ENCODE peak calls at places on chromosomes 11 and 22, in eight cellular contexts. One of them, this sample, is unnamed.
A peak's percentile ranks its signal among the peaks of the same experiment; 100 is the strongest.

GRCh38 chr11:4102711-4103110 is 8.1 kb downstream of the RRM1 start:
- DNase-seq in AG04449: no peak
- DNase-seq in pancreas: no peak
- DNase-seq in AG09309: no peak
- DNase-seq in fibroblast of the aortic adventitia: no peak
- DNase-seq in cardiac muscle cell: no peak
- DNase-seq in brain microvascular endothelial cell: no peak
- DNase-seq in dorsolateral prefrontal cortex: no peak
- DNase-seq in this sample: no peak

GRCh38 chr11:66593303-66593635 is 284 bp downstream of the CCS start:
- DNase-seq in AG04449: no peak
- DNase-seq in pancreas: no peak
- DNase-seq in AG09309: no peak
- DNase-seq in fibroblast of the aortic adventitia: no peak
- DNase-seq in cardiac muscle cell: no peak
- DNase-seq in brain microvascular endothelial cell: no peak
- DNase-seq in dorsolateral prefrontal cortex: no peak
- DNase-seq in this sample: no peak

GRCh38 chr11:61923166-61924015 is 6.0 kb upstream of the RAB3IL1 start:
- DNase-seq in AG04449: no peak
- DNase-seq in pancreas: no peak
- DNase-seq in AG09309: no peak
- DNase-seq in fibroblast of the aortic adventitia: peak; percentile 84
- DNase-seq in cardiac muscle cell: peak; percentile 86
- DNase-seq in brain microvascular endothelial cell: peak; percentile 52
- DNase-seq in dorsolateral prefrontal cortex: no peak
- DNase-seq in this sample: peak; percentile 15

GRCh38 chr11:132158091-132158490 is 787.7 kb downstream of the NTM start:
- DNase-seq in AG04449: no peak
- DNase-seq in pancreas: no peak
- DNase-seq in AG09309: no peak
- DNase-seq in fibroblast of the aortic adventitia: no peak
- DNase-seq in cardiac muscle cell: peak; percentile 25
- DNase-seq in brain microvascular endothelial cell: no peak
- DNase-seq in dorsolateral prefrontal cortex: no peak
- DNase-seq in this sample: peak; percentile 73

GRCh38 chr11:72996959-72997358 is 145.2 kb downstream of the FCHSD2 start:
- DNase-seq in AG04449: no peak
- DNase-seq in pancreas: no peak
- DNase-seq in AG09309: no peak
- DNase-seq in fibroblast of the aortic adventitia: no peak
- DNase-seq in cardiac muscle cell: no peak
- DNase-seq in brain microvascular endothelial cell: no peak
- DNase-seq in dorsolateral prefrontal cortex: no peak
- DNase-seq in this sample: no peak

GRCh38 chr11:9754041-9754471 is 90.2 kb downstream of the SWAP70 start:
- DNase-seq in AG04449: no peak
- DNase-seq in pancreas: no peak
- DNase-seq in AG09309: no peak
- DNase-seq in fibroblast of the aortic adventitia: peak; percentile 39
- DNase-seq in cardiac muscle cell: no peak
- DNase-seq in brain microvascular endothelial cell: no peak
- DNase-seq in dorsolateral prefrontal cortex: no peak
- DNase-seq in this sample: peak; percentile 90

GRCh38 chr22:38455530-38456271 is 702 bp upstream of the KCNJ4 start:
- DNase-seq in AG04449: no peak
- DNase-seq in pancreas: peak; percentile 62
- DNase-seq in AG09309: no peak
- DNase-seq in fibroblast of the aortic adventitia: no peak
- DNase-seq in cardiac muscle cell: peak; percentile 46
- DNase-seq in brain microvascular endothelial cell: no peak
- DNase-seq in dorsolateral prefrontal cortex: no peak
- DNase-seq in this sample: peak; percentile 47

GRCh38 chr22:31496735-31497146 is 405 bp downstream of the SFI1 start:
- DNase-seq in AG04449: no peak
- DNase-seq in pancreas: peak; percentile 63
- DNase-seq in AG09309: no peak
- DNase-seq in fibroblast of the aortic adventitia: peak; percentile 11
- DNase-seq in cardiac muscle cell: peak; percentile 14
- DNase-seq in brain microvascular endothelial cell: peak; percentile 2
- DNase-seq in dorsolateral prefrontal cortex: peak; percentile 35
- DNase-seq in this sample: peak; percentile 6

GRCh38 chr11:57432714-57433163 is 5.8 kb upstream of the SLC43A3 start:
- DNase-seq in AG04449: peak; percentile 47
- DNase-seq in pancreas: no peak
- DNase-seq in AG09309: peak; percentile 50
- DNase-seq in fibroblast of the aortic adventitia: peak; percentile 71
- DNase-seq in cardiac muscle cell: peak; percentile 95
- DNase-seq in brain microvascular endothelial cell: peak; percentile 90
- DNase-seq in dorsolateral prefrontal cortex: no peak
- DNase-seq in this sample: peak; percentile 59

GRCh38 chr11:128757235-128757711 is 63.4 kb downstream of the FLI1 start:
- DNase-seq in AG04449: no peak
- DNase-seq in pancreas: no peak
- DNase-seq in AG09309: no peak
- DNase-seq in fibroblast of the aortic adventitia: no peak
- DNase-seq in cardiac muscle cell: peak; percentile 71
- DNase-seq in brain microvascular endothelial cell: peak; percentile 77
- DNase-seq in dorsolateral prefrontal cortex: no peak
- DNase-seq in this sample: peak; percentile 69

GRCh38 chr22:39494471-39495120 is 7.5 kb upstream of the MIEF1 start:
- DNase-seq in AG04449: no peak
- DNase-seq in pancreas: no peak
- DNase-seq in AG09309: no peak
- DNase-seq in fibroblast of the aortic adventitia: no peak
- DNase-seq in cardiac muscle cell: no peak
- DNase-seq in brain microvascular endothelial cell: no peak
- DNase-seq in dorsolateral prefrontal cortex: no peak
- DNase-seq in this sample: no peak
- TF ChIP-seq CTCF in AG04449: no peak
- TF ChIP-seq CTCF in pancreas: no peak
- TF ChIP-seq CTCF in AG09309: no peak
- TF ChIP-seq CTCF in fibroblast of the aortic adventitia: no peak
- TF ChIP-seq CTCF in cardiac muscle cell: no peak
- TF ChIP-seq CTCF in brain microvascular endothelial cell: no peak
- TF ChIP-seq CTCF in dorsolateral prefrontal cortex: no peak
- TF ChIP-seq CTCF in this sample: no peak

GRCh38 chr11:27717801-27718229 is 17.6 kb upstream of the BDNF start:
- DNase-seq in AG04449: no peak
- DNase-seq in pancreas: no peak
- DNase-seq in AG09309: no peak
- DNase-seq in fibroblast of the aortic adventitia: peak; percentile 43
- DNase-seq in cardiac muscle cell: peak; percentile 36
- DNase-seq in brain microvascular endothelial cell: no peak
- DNase-seq in dorsolateral prefrontal cortex: no peak
- DNase-seq in this sample: no peak

GRCh38 chr11:27718346-27718852 is 18.1 kb upstream of the BDNF start:
- DNase-seq in AG04449: peak; percentile 86
- DNase-seq in pancreas: no peak
- DNase-seq in AG09309: peak; percentile 94
- DNase-seq in fibroblast of the aortic adventitia: peak; percentile 89
- DNase-seq in cardiac muscle cell: peak; percentile 94
- DNase-seq in brain microvascular endothelial cell: peak; percentile 84
- DNase-seq in dorsolateral prefrontal cortex: peak; percentile 72
- DNase-seq in this sample: peak; percentile 61

GRCh38 chr11:27720277-27720830 is 20.1 kb upstream of the BDNF start:
- DNase-seq in AG04449: no peak
- DNase-seq in pancreas: no peak
- DNase-seq in AG09309: no peak
- DNase-seq in fibroblast of the aortic adventitia: peak; percentile 69
- DNase-seq in cardiac muscle cell: peak; percentile 78
- DNase-seq in brain microvascular endothelial cell: peak; percentile 42
- DNase-seq in dorsolateral prefrontal cortex: no peak
- DNase-seq in this sample: peak; percentile 75

GRCh38 chr11:27719575-27719925 is 19.3 kb upstream of the BDNF start:
- DNase-seq in AG04449: no peak
- DNase-seq in pancreas: no peak
- DNase-seq in AG09309: no peak
- DNase-seq in fibroblast of the aortic adventitia: no peak
- DNase-seq in cardiac muscle cell: no peak
- DNase-seq in brain microvascular endothelial cell: no peak
- DNase-seq in dorsolateral prefrontal cortex: no peak
- DNase-seq in this sample: no peak

GRCh38 chr11:27718853-27719574 is 18.8 kb upstream of the BDNF start:
- DNase-seq in AG04449: no peak
- DNase-seq in pancreas: peak; percentile 77
- DNase-seq in AG09309: no peak
- DNase-seq in fibroblast of the aortic adventitia: peak; percentile 43
- DNase-seq in cardiac muscle cell: peak; percentile 63
- DNase-seq in brain microvascular endothelial cell: no peak
- DNase-seq in dorsolateral prefrontal cortex: no peak
- DNase-seq in this sample: peak; percentile 36
- H3K4me3 ChIP-seq in AG04449: peak overlapping the region; percentile 90
- H3K4me3 ChIP-seq in pancreas: peak overlapping the region; percentile 18
- H3K4me3 ChIP-seq in AG09309: peak overlapping the region; percentile 83
- H3K4me3 ChIP-seq in fibroblast of the aortic adventitia: peak overlapping the region; percentile 73
- H3K4me3 ChIP-seq in cardiac muscle cell: peak overlapping the region; percentile 37
- H3K4me3 ChIP-seq in brain microvascular endothelial cell: peak overlapping the region; percentile 68
- H3K4me3 ChIP-seq in dorsolateral prefrontal cortex: peak overlapping the region; percentile 33
- H3K4me3 ChIP-seq in this sample: peak overlapping the region; percentile 52

GRCh38 chr11:45889555-45889954 is 4.1 kb downstream of the MAPK8IP1 start:
- DNase-seq in AG04449: no peak
- DNase-seq in pancreas: no peak
- DNase-seq in AG09309: no peak
- DNase-seq in fibroblast of the aortic adventitia: no peak
- DNase-seq in cardiac muscle cell: no peak
- DNase-seq in brain microvascular endothelial cell: no peak
- DNase-seq in dorsolateral prefrontal cortex: no peak
- DNase-seq in this sample: no peak
- TF ChIP-seq CTCF in AG04449: no peak
- TF ChIP-seq CTCF in pancreas: no peak
- TF ChIP-seq CTCF in AG09309: no peak
- TF ChIP-seq CTCF in fibroblast of the aortic adventitia: no peak
- TF ChIP-seq CTCF in cardiac muscle cell: no peak
- TF ChIP-seq CTCF in brain microvascular endothelial cell: no peak
- TF ChIP-seq CTCF in dorsolateral prefrontal cortex: no peak
- TF ChIP-seq CTCF in this sample: no peak

DNA sequence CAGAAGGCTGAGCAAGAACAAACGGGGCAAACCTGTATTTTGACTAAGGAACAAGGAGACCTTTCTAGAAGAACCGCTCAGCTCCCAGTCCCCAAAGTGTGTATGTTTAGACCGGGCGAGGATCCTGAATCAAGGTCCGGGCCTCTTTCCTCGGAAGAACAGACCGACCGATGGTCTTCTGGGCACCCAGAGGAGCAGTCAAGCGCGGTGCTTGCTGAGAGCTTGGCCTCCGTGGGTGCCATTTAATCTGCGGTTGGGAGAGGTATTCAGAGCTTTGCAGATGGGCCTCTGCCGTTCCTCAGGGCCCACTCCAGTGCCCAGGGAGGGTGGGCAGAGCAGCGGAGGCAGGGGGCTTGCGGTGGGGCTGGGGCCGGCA is 26.5 kb upstream of the ATXN10 start:
- DNase-seq in AG04449: no peak
- DNase-seq in pancreas: no peak
- DNase-seq in AG09309: no peak
- DNase-seq in fibroblast of the aortic adventitia: no peak
- DNase-seq in cardiac muscle cell: no peak
- DNase-seq in brain microvascular endothelial cell: no peak
- DNase-seq in dorsolateral prefrontal cortex: no peak
- DNase-seq in this sample: no peak
- H3K4me3 ChIP-seq in AG04449: peak overlapping the region; percentile 43
- H3K4me3 ChIP-seq in pancreas: no peak overlapping the region
- H3K4me3 ChIP-seq in AG09309: peak overlapping the region; percentile 26
- H3K4me3 ChIP-seq in fibroblast of the aortic adventitia: no peak overlapping the region
- H3K4me3 ChIP-seq in cardiac muscle cell: no peak overlapping the region
- H3K4me3 ChIP-seq in brain microvascular endothelial cell: peak overlapping the region; percentile 31
- H3K4me3 ChIP-seq in dorsolateral prefrontal cortex: no peak overlapping the region
- H3K4me3 ChIP-seq in this sample: no peak overlapping the region

DNA sequence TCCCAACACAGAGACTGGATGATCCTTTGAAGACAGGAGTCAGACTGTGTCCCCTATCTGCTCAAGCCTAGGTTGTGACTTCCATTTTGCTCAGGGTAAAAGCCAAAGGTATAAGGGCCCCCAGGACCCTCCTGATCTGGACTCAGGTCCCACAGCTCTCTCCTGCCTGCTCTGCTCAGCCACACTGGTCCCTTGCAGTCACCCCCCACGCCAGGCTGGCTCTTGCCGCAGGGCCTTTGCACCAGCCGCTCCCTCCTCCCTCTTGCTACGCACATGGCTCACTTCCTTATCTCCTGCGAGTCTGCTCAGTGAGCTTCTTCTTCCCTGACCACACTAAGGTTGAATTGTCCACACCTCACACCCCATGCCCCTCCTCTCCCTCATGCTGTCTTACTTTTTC is 28.4 kb upstream of the CACNG2 start:
- DNase-seq in AG04449: no peak
- DNase-seq in pancreas: no peak
- DNase-seq in AG09309: no peak
- DNase-seq in fibroblast of the aortic adventitia: no peak
- DNase-seq in cardiac muscle cell: no peak
- DNase-seq in brain microvascular endothelial cell: no peak
- DNase-seq in dorsolateral prefrontal cortex: no peak
- DNase-seq in this sample: no peak
- TF ChIP-seq CTCF in AG04449: no peak
- TF ChIP-seq CTCF in pancreas: no peak
- TF ChIP-seq CTCF in AG09309: no peak
- TF ChIP-seq CTCF in fibroblast of the aortic adventitia: no peak
- TF ChIP-seq CTCF in cardiac muscle cell: no peak
- TF ChIP-seq CTCF in brain microvascular endothelial cell: no peak
- TF ChIP-seq CTCF in dorsolateral prefrontal cortex: no peak
- TF ChIP-seq CTCF in this sample: no peak